ENCODE peak calls at places on chromosomes 16 and 17, in nine cellular contexts. W is HCT116, F is A549, M is Panc1, U is K562, T is HepG2, J is SK-N-SH, I is GM23338, B is GM12878. C is an unnamed sample.

GRCh38 chr16:65908568-65908967 is 457.9 kb upstream of the CDH5 start:
- DNase-seq in T (no peak), I (peak; percentile 56), M (no peak), W (no peak), B (no peak), F (no peak), J (peak; percentile 61), U (no peak), C (no peak)

GRCh38 chr17:19771971-19772630 is 24.0 kb upstream of the ALDH3A1 start:
- DNase-seq in F (no peak), I (no peak), W (no peak), M (no peak), J (no peak), U (no peak), T (no peak), B (no peak), C (no peak)

GRCh38 chr17:1055751-1056645 is 59.1 kb downstream of the TIMM22 start:
- DNase-seq in I (peak; percentile 82), T (peak; percentile 47), M (no peak), U (peak; percentile 67), J (peak; percentile 90), W (no peak), F (peak; percentile 64), B (no peak), C (no peak)

GRCh38 chr16:65672960-65673359 is 551.1 kb upstream of the CDH11 start:
- DNase-seq in F (no peak), M (no peak), I (no peak), T (no peak), U (peak; percentile 16), W (no peak), J (no peak), B (no peak), C (no peak)

GRCh38 chr17:29589524-29590260 is at the start of gene GIT1:
- DNase-seq in F (peak; percentile 85), U (peak; percentile 89), M (no peak), T (peak; percentile 70), I (peak; percentile 94), B (no peak), W (peak; percentile 59), J (peak; percentile 98), C (peak; percentile 60)

GRCh38 chr17:73309727-73310555 is 1.9 kb downstream of the CDC42EP4 start:
- DNase-seq in F (no peak), J (peak; percentile 54), T (no peak), B (no peak), U (no peak), M (no peak), I (peak; percentile 39), W (no peak), C (peak; percentile 56)

GRCh38 chr16:85055503-85056210 is 28.1 kb downstream of the KIAA0513 start:
- DNase-seq in I (no peak), M (no peak), U (no peak), T (peak; percentile 32), J (peak; percentile 43), F (no peak), W (no peak), B (peak; percentile 92), C (peak; percentile 98)

GRCh38 chr17:79534851-79535727 is 75.8 kb downstream of the RBFOX3 start:
- DNase-seq in J (no peak), B (no peak), T (no peak), F (no peak), U (no peak), I (no peak), M (no peak), W (no peak), C (no peak)

GRCh38 chr17:35788504-35788998 is 6.9 kb downstream of the MMP28 start:
- DNase-seq in T (no peak), W (no peak), B (no peak), U (peak; percentile 8), F (peak; percentile 85), I (no peak), M (no peak), J (peak; percentile 44), C (no peak)

GRCh38 chr16:9122969-9123368 is 31.5 kb downstream of the HAPSTR1 start:
- DNase-seq in F (no peak), M (no peak), T (no peak), B (no peak), J (no peak), W (no peak), I (no peak), U (no peak), C (no peak)

GRCh38 chr16:9122342-9122741 is 30.9 kb downstream of the HAPSTR1 start:
- DNase-seq in J (no peak), U (no peak), W (no peak), F (no peak), B (no peak), I (no peak), M (no peak), T (no peak), C (no peak)

GRCh38 chr16:9116141-9116540 is 24.7 kb downstream of the HAPSTR1 start:
- DNase-seq in M (no peak), U (no peak), W (no peak), F (no peak), J (no peak), T (no peak), B (no peak), I (no peak), C (no peak)

GRCh38 chr16:9123401-9123800 is 32.0 kb downstream of the HAPSTR1 start:
- DNase-seq in I (no peak), B (no peak), F (no peak), U (no peak), W (no peak), J (no peak), M (no peak), T (no peak), C (no peak)

DNA sequence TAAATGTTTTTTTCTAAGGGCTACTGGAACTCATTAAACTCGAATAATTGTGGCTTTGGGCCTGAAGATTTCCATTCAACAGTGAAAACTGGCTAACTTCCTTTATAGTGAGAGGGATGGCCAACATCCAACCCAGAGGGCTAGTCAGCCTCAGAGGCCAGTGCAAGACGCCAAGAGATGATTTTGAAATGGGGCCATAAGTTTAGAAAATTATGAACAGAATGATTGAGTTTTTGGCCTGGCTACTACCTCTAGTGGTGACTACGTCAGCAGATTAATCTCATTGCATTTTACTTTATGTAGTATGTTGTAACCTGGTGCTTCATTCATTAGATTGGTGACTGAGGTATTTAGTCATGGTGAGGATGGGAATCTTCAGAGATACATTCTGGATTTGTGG is 28.4 kb downstream of the HAPSTR1 start:
- DNase-seq in T (no peak), B (no peak), W (no peak), U (no peak), F (peak; percentile 14), M (no peak), J (no peak), I (no peak), C (no peak)
- TF ChIP-seq REST in T (no peak), B (no peak), W (no peak), U (no peak), F (no peak), M (no peak), J (no peak), I (no peak), C (no peak)

DNA sequence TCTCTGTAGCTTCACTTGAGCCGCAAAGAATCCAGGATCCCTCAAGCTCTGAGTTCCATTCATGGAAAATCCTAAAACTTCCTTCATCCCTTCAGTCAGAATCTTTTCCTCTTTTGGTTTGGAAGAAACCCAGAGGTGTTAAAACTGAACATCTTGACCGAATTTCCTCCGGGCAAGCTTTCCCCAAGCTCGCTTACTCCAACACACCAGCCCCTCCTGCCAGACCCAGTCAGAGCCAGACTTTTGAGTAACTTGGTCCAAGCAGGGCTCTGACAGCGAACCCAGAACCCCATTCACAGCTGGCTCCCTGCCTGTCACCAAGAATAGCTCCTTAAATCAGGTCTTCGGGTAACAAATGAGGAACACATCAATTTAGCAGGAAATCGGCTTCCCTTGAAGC is 27.3 kb downstream of the GAS7 start:
- DNase-seq in W (no peak), T (no peak), J (no peak), M (no peak), I (no peak), U (no peak), B (no peak), F (no peak), C (no peak)
- TF ChIP-seq REST in W (no peak), T (no peak), J (no peak), M (no peak), I (no peak), U (no peak), B (no peak), F (no peak), C (no peak)

GRCh38 chr17:48439875-48440505 is 10.0 kb upstream of the SKAP1 start:
- DNase-seq in B (no peak), J (no peak), I (no peak), T (no peak), W (no peak), F (no peak), U (peak; percentile 29), M (no peak), C (no peak)
- TF ChIP-seq REST in B (no peak), J (no peak), I (no peak), T (no peak), W (no peak), F (no peak), U (no peak), M (no peak), C (no peak)

GRCh38 chr17:44548714-44549230 is 8.5 kb upstream of the FZD2 start:
- DNase-seq in I (no peak), T (no peak), M (no peak), W (no peak), F (no peak), U (no peak), J (no peak), B (no peak), C (no peak)

GRCh38 chr17:44549736-44550135 is 7.5 kb upstream of the FZD2 start:
- DNase-seq in B (no peak), U (no peak), I (no peak), F (no peak), T (no peak), M (no peak), J (no peak), W (no peak), C (no peak)

GRCh38 chr17:44547625-44548297 is 9.5 kb upstream of the FZD2 start:
- DNase-seq in I (peak; percentile 79), M (no peak), J (no peak), W (no peak), U (no peak), T (no peak), B (no peak), F (no peak), C (no peak)

GRCh38 chr17:44543905-44544523 is 13.3 kb upstream of the FZD2 start:
- DNase-seq in W (no peak), U (peak; percentile 45), I (no peak), F (no peak), B (no peak), J (no peak), T (no peak), M (no peak), C (no peak)

DNA sequence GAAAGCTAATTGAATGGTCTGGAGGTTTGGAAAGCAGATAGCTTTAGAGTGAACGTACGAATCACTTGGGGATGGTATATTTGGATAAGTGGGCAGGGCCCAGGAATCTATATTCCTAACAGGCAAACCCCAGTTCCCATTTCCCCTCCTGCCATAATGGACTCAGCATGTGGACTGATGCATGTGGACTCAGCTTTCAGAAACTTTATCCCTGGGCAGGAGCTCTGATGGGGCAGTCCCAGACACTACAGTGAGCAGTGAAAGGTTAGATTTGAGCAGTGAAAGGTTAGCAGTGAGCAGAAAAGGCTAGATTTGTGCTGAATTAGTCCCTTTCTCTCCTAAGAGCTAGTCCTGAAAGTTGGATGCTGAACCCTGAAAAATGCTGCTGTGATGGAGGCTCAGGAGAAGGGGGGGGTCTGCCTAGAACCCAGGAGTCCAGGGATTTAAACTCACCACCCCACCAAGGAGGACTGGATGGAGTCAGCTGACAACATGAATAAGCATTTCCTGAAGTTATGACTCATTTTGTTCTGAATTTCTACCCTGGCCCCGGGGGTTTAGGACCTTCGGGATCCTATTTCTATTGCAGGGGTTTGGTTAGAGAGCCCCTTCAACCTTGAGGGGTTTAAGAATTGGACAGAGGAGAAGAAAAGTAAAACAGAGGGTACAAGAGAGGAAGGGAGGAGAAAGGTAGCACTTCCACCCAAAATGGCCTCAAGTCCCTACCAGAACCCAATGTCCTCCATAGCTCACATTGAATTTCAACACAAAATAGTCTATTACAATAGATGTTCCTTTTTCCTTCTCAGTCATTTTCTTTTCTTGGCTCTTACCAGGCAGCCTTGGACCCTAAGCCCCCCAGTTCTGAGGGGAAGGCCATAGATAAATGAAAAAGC is 10.3 kb upstream of the FZD2 start:
- DNase-seq in I (no peak), B (no peak), F (no peak), W (no peak), J (no peak), T (no peak), U (peak; percentile 65), M (no peak), C (no peak)
- TF ChIP-seq REST in I (no peak), B (no peak), F (no peak), W (no peak), J (no peak), T (no peak), U (no peak), M (no peak), C (no peak)